ENCODE peak calls at places on chromosomes 12 and 14, in five cellular contexts. P is heart left ventricle, S is neural progenitor cell, R is Panc1, J is fibroblast of lung. U is an unnamed sample.

GRCh38 chr12:132427999-132428871 is 61.7 kb upstream of the FBRSL1 start:
- DNase-seq in S (peak; percentile 85), R (no peak), J (no peak), P (no peak), U (no peak)

GRCh38 chr14:103517626-103518415 is 4.8 kb downstream of the CKB start:
- DNase-seq in J (peak; percentile 20), R (no peak), S (no peak), P (no peak), U (no peak)

GRCh38 chr12:97977870-97978269 is 515.3 kb downstream of the RMST start:
- DNase-seq in R (no peak), S (no peak), P (no peak), J (no peak), U (no peak)

GRCh38 chr12:123142948-123143752 is 7.7 kb downstream of the PITPNM2 start:
- DNase-seq in P (no peak), J (no peak), R (no peak), S (peak; percentile 18), U (no peak)

GRCh38 chr14:49134940-49135339 is 451.2 kb downstream of the RPS29 start:
- DNase-seq in J (no peak), R (no peak), P (no peak), S (peak; percentile 29), U (peak; percentile 4)

GRCh38 chr12:52378091-52378490 is 7.4 kb downstream of the KRT84 start:
- DNase-seq in S (no peak), J (no peak), R (no peak), P (no peak), U (no peak)

GRCh38 chr12:116529048-116529447 is 30.1 kb upstream of the MAP1LC3B2 start:
- DNase-seq in S (no peak), R (no peak), P (no peak), J (peak; percentile 49), U (no peak)

GRCh38 chr12:10722502-10722904 is 620 bp downstream of the YBX3 start:
- DNase-seq in P (peak; percentile 33), J (peak; percentile 59), R (no peak), S (peak; percentile 59), U (no peak)

GRCh38 chr12:132204064-132204821 is 60.0 kb downstream of the NOC4L start:
- DNase-seq in S (no peak), J (no peak), P (no peak), R (no peak), U (no peak)

GRCh38 chr12:88081247-88081646 is 52.0 kb upstream of the C12orf50 start:
- DNase-seq in S (no peak), J (no peak), R (no peak), P (no peak), U (no peak)

GRCh38 chr12:104662203-104662602 is 205.5 kb downstream of the CHST11 start:
- DNase-seq in P (no peak), J (peak; percentile 15), S (no peak), R (no peak), U (no peak)

GRCh38 chr12:92444763-92445162 is 258.0 kb upstream of the PLEKHG7 start:
- DNase-seq in R (no peak), J (no peak), P (no peak), S (no peak), U (no peak)

GRCh38 chr12:95942532-95943230 is at the start of gene CCDC38:
- DNase-seq in P (peak; percentile 72), S (peak; percentile 78), R (peak; percentile 18), J (peak; percentile 59), U (no peak)

GRCh38 chr14:51660720-51661119 is 9.0 kb downstream of the FRMD6 start:
- DNase-seq in P (no peak), R (no peak), S (no peak), J (no peak), U (no peak)

GRCh38 chr14:101405171-101405883 is 156.0 kb upstream of the DIO3 start:
- DNase-seq in S (no peak), J (peak; percentile 99), R (no peak), P (no peak), U (no peak)

GRCh38 chr14:23141706-23142467 is 22.8 kb upstream of the CEBPE start:
- DNase-seq in S (no peak), J (peak; percentile 30), R (no peak), P (peak; percentile 80), U (no peak)

GRCh38 chr12:57012600-57013465 is 3.5 kb downstream of the TAC3 start:
- DNase-seq in P (no peak), S (peak; percentile 29), R (no peak), J (no peak), U (no peak)

GRCh38 chr12:52417742-52418141 is 11.6 kb upstream of the KRT82 start:
- DNase-seq in S (no peak), J (no peak), R (no peak), P (no peak), U (no peak)

GRCh38 chr12:100826323-100826722 is 31.7 kb downstream of the ANO4 start:
- DNase-seq in J (peak; percentile 64), R (no peak), S (peak; percentile 81), P (no peak), U (no peak)

GRCh38 chr12:46370792-46371717 is 1.5 kb downstream of the SLC38A2 start:
- DNase-seq in R (no peak), J (peak; percentile 85), P (peak; percentile 93), S (peak; percentile 96), U (no peak)

GRCh38 chr14:104536942-104537612 is 42.5 kb upstream of the C14orf180 start:
- DNase-seq in S (no peak), R (no peak), P (peak; percentile 15), J (peak; percentile 3), U (no peak)

GRCh38 chr12:49937639-49938300 is 12.8 kb upstream of the AQP2 start:
- DNase-seq in R (no peak), J (no peak), S (no peak), P (no peak), U (no peak)

GRCh38 chr12:131327521-131328488 is 374.1 kb downstream of the ADGRD1 start:
- DNase-seq in J (no peak), P (no peak), S (no peak), R (no peak), U (peak; percentile 22)

GRCh38 chr12:117857632-117858274 is 111.0 kb downstream of the KSR2 start:
- DNase-seq in P (no peak), J (peak; percentile 28), R (no peak), S (peak; percentile 67), U (peak; percentile 67)

GRCh38 chr14:101457177-101457935 is 103.9 kb upstream of the DIO3 start:
- DNase-seq in P (no peak), S (peak; percentile 72), J (no peak), R (no peak), U (no peak)

GRCh38 chr12:111093428-111094142 is 173.2 kb upstream of the MYL2 start:
- DNase-seq in P (no peak), R (no peak), J (no peak), S (no peak), U (no peak)

GRCh38 chr14:61898568-61898967 is 136.3 kb downstream of the SNAPC1 start:
- DNase-seq in R (no peak), S (no peak), J (no peak), P (no peak), U (no peak)

GRCh38 chr14:91649930-91650329 is 82.0 kb downstream of the CATSPERB start:
- DNase-seq in S (peak; percentile 27), P (no peak), J (peak; percentile 59), R (no peak), U (no peak)

GRCh38 chr12:114562654-114563053 is 121.3 kb downstream of the TBX3 start:
- DNase-seq in R (no peak), J (no peak), S (no peak), P (no peak), U (no peak)

GRCh38 chr12:65603428-65604351 is 220.6 kb upstream of the HMGA2 start:
- DNase-seq in S (peak; percentile 44), J (peak; percentile 81), P (peak; percentile 36), R (peak; percentile 57), U (no peak)

GRCh38 chr12:116798719-116799118 is 60.6 kb downstream of the RNFT2 start:
- DNase-seq in J (no peak), R (no peak), S (no peak), P (no peak), U (no peak)

GRCh38 chr12:59742831-59743230 is 147.0 kb downstream of the SLC16A7 start:
- DNase-seq in J (peak; percentile 55), P (no peak), R (no peak), S (no peak), U (no peak)

GRCh38 chr12:59744564-59744963 is 148.7 kb downstream of the SLC16A7 start:
- DNase-seq in S (no peak), J (no peak), P (no peak), R (no peak), U (no peak)
- H3K27ac ChIP-seq in S (no peak overlapping the region), J (no peak overlapping the region), P (no peak overlapping the region), R (no peak overlapping the region), U (no peak overlapping the region)

GRCh38 chr12:68236421-68237059 is 10.9 kb upstream of the IL26 start:
- DNase-seq in P (no peak), R (no peak), J (no peak), S (no peak), U (no peak)
- H3K4me3 ChIP-seq in P (no peak overlapping the region), R (peak overlapping the region; percentile 57), J (no peak overlapping the region), S (no peak overlapping the region), U (no peak overlapping the region)

GRCh38 chr14:95515080-95515489 is 1.4 kb downstream of the SYNE3 start:
- DNase-seq in J (no peak), R (no peak), P (no peak), S (peak; percentile 58), U (no peak)

GRCh38 chr14:95515523-95516517 is 630 bp downstream of the SYNE3 start:
- DNase-seq in J (no peak), P (peak; percentile 78), R (no peak), S (peak; percentile 82), U (no peak)

GRCh38 chr14:95513261-95513660 is 3.2 kb downstream of the SYNE3 start:
- DNase-seq in S (no peak), P (no peak), J (no peak), R (no peak), U (no peak)

GRCh38 chr14:95516554-95517209 is at the start of gene SYNE3:
- DNase-seq in S (peak; percentile 66), P (peak; percentile 76), R (no peak), J (no peak), U (no peak)

DNA sequence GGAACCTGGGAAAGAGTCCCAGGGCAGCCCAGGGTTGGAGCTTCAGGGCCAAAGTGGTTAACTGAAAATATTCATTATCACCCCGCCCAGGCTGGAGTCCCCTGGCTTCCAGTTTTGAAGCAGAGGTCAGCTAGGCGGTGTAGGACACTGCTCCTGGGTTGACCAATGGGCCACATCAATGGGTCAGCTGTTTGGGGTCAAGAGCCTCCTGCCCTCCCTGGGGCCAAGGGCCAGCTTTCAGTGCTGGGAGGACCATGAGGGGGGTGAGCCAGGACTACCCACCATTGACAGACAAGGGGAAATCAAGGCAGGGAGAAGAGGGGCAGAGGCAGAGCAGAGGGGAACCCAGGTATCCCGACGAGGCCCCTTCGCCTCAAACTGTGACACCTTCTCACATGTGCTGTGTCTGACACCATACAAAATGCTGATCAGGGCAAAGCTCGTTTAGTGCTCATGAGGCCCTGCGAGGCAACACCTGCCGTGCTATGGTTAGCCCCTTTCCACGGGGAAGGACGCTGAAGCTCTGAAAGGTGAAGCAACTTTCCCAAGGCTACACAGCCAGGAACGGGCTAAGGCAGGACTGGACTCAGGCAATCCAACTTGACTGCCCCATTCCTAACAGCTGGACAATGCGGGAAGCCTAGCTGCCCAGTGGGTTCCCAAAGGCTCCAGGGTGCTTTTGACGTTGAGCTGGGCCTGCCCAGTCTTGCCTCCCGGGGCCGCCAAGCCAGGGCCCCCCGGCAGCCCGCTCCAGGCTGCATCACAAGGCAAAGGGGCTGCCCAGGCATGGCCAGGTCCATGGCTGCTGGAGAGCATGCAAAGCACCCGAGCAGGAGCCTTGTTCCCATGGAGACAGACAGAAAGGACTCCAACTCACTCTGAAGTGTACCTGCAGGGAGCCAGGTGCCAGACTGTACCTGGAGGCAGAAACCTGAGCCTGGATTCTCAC is 2.0 kb downstream of the SYNE3 start:
- DNase-seq in J (no peak), P (no peak), S (no peak), R (no peak), U (no peak)
- H3K27ac ChIP-seq in J (no peak overlapping the region), P (no peak overlapping the region), S (no peak overlapping the region), R (no peak overlapping the region), U (no peak overlapping the region)

GRCh38 chr14:56004323-56004722 is 113.9 kb upstream of the PELI2 start:
- DNase-seq in R (no peak), P (no peak), J (no peak), S (no peak), U (no peak)
- H3K4me3 ChIP-seq in R (no peak overlapping the region), P (no peak overlapping the region), J (no peak overlapping the region), S (no peak overlapping the region), U (no peak overlapping the region)